ENCODE peak calls at places on chromosomes 5 and 9, in seven cellular contexts. One of them, this sample, is unnamed.

GRCh38 chr5:84403773-84404172 is 19.1 kb upstream of the EDIL3 start:
- DNase-seq in Calu3: no peak
- DNase-seq in fibroblast of mammary gland: peak
- DNase-seq in pancreas: no peak
- DNase-seq in cardiac fibroblast: peak
- DNase-seq in AG09319: no peak
- DNase-seq in GM13976: no peak
- DNase-seq in this sample: no peak

GRCh38 chr9:110066929-110067716 is 140.8 kb downstream of the C9orf152 start:
- DNase-seq in GM13976: no peak
- DNase-seq in cardiac fibroblast: peak
- DNase-seq in AG09319: no peak
- DNase-seq in fibroblast of mammary gland: peak
- DNase-seq in Calu3: no peak
- DNase-seq in pancreas: no peak
- DNase-seq in this sample: no peak

GRCh38 chr5:177132504-177133118 is 962 bp upstream of the NSD1 start:
- DNase-seq in GM13976: peak
- DNase-seq in cardiac fibroblast: no peak
- DNase-seq in Calu3: no peak
- DNase-seq in fibroblast of mammary gland: peak
- DNase-seq in AG09319: no peak
- DNase-seq in pancreas: no peak
- DNase-seq in this sample: peak

GRCh38 chr9:136849960-136850865 is 1.0 kb downstream of the PHPT1 start:
- DNase-seq in fibroblast of mammary gland: no peak
- DNase-seq in AG09319: no peak
- DNase-seq in cardiac fibroblast: no peak
- DNase-seq in GM13976: no peak
- DNase-seq in pancreas: no peak
- DNase-seq in Calu3: no peak
- DNase-seq in this sample: no peak

GRCh38 chr5:126594676-126595485 is at the start of gene ALDH7A1:
- DNase-seq in Calu3: peak
- DNase-seq in GM13976: peak
- DNase-seq in cardiac fibroblast: peak
- DNase-seq in fibroblast of mammary gland: peak
- DNase-seq in AG09319: peak
- DNase-seq in pancreas: peak
- DNase-seq in this sample: peak

GRCh38 chr9:34089311-34089710 is 37.2 kb downstream of the DCAF12 start:
- DNase-seq in GM13976: no peak
- DNase-seq in fibroblast of mammary gland: peak
- DNase-seq in AG09319: no peak
- DNase-seq in cardiac fibroblast: no peak
- DNase-seq in pancreas: no peak
- DNase-seq in Calu3: no peak
- DNase-seq in this sample: no peak

GRCh38 chr5:82351754-82352145 is 73.6 kb upstream of the RPS23 start:
- DNase-seq in GM13976: peak
- DNase-seq in fibroblast of mammary gland: peak
- DNase-seq in AG09319: no peak
- DNase-seq in pancreas: no peak
- DNase-seq in cardiac fibroblast: peak
- DNase-seq in Calu3: peak
- DNase-seq in this sample: peak

GRCh38 chr5:166962470-166962869 is 1329.0 kb upstream of the WWC1 start:
- DNase-seq in pancreas: no peak
- DNase-seq in GM13976: no peak
- DNase-seq in AG09319: no peak
- DNase-seq in fibroblast of mammary gland: no peak
- DNase-seq in cardiac fibroblast: no peak
- DNase-seq in Calu3: no peak
- DNase-seq in this sample: no peak

GRCh38 chr9:122168356-122168755 is 8.6 kb downstream of the MORN5 start:
- DNase-seq in cardiac fibroblast: no peak
- DNase-seq in pancreas: no peak
- DNase-seq in fibroblast of mammary gland: peak
- DNase-seq in Calu3: no peak
- DNase-seq in GM13976: no peak
- DNase-seq in AG09319: no peak
- DNase-seq in this sample: no peak

GRCh38 chr9:136147890-136148714 is 29.4 kb upstream of the TMEM250 start:
- DNase-seq in cardiac fibroblast: no peak
- DNase-seq in Calu3: no peak
- DNase-seq in GM13976: no peak
- DNase-seq in pancreas: no peak
- DNase-seq in AG09319: no peak
- DNase-seq in fibroblast of mammary gland: no peak
- DNase-seq in this sample: no peak

GRCh38 chr5:156042726-156043125 is 284.2 kb upstream of the SGCD start:
- DNase-seq in pancreas: no peak
- DNase-seq in fibroblast of mammary gland: no peak
- DNase-seq in GM13976: no peak
- DNase-seq in Calu3: no peak
- DNase-seq in cardiac fibroblast: no peak
- DNase-seq in AG09319: no peak
- DNase-seq in this sample: no peak

GRCh38 chr5:78467744-78468357 is 107.4 kb downstream of the SCAMP1 start:
- DNase-seq in GM13976: peak
- DNase-seq in cardiac fibroblast: peak
- DNase-seq in AG09319: peak
- DNase-seq in pancreas: no peak
- DNase-seq in fibroblast of mammary gland: peak
- DNase-seq in Calu3: no peak
- DNase-seq in this sample: peak

GRCh38 chr9:132006657-132007370 is 72.9 kb downstream of the MED27 start:
- DNase-seq in fibroblast of mammary gland: peak
- DNase-seq in GM13976: peak
- DNase-seq in pancreas: no peak
- DNase-seq in cardiac fibroblast: peak
- DNase-seq in AG09319: no peak
- DNase-seq in Calu3: no peak
- DNase-seq in this sample: peak

GRCh38 chr5:157998021-157998504 is 139.1 kb upstream of the CLINT1 start:
- DNase-seq in GM13976: no peak
- DNase-seq in fibroblast of mammary gland: peak
- DNase-seq in cardiac fibroblast: peak
- DNase-seq in pancreas: no peak
- DNase-seq in AG09319: no peak
- DNase-seq in Calu3: no peak
- DNase-seq in this sample: no peak

GRCh38 chr5:35855221-35855620 is 1.5 kb upstream of the IL7R start:
- DNase-seq in Calu3: no peak
- DNase-seq in AG09319: no peak
- DNase-seq in GM13976: no peak
- DNase-seq in fibroblast of mammary gland: no peak
- DNase-seq in cardiac fibroblast: no peak
- DNase-seq in pancreas: no peak
- DNase-seq in this sample: no peak

DNA sequence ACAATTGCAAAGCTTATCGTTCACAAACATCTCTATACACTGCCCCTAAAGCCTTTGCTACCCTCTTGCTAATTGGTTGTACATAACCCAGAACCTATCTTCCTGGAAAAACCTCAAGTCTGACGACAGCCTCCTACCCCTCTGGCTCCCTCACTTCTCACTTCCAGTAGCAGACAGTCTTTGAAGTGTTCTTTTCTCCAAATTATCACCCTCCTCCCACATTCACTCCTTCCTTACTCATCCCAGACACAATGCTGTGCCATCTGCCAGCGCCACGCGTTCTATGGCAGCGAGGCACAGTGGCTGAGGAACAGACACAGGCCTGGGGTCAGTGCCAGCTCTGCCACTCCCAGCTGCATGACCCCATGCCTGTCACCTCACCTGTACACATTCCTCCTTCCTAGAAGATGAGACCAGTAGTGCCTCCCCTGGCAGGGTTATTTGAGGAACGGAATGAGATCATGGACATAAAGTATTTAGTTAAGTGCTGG is 27.7 kb downstream of the CLTA start:
- DNase-seq in GM13976: no peak
- DNase-seq in pancreas: no peak
- DNase-seq in Calu3: no peak
- DNase-seq in cardiac fibroblast: no peak
- DNase-seq in fibroblast of mammary gland: no peak
- DNase-seq in AG09319: no peak
- DNase-seq in this sample: no peak
- TF ChIP-seq CTCF in GM13976: no peak
- TF ChIP-seq CTCF in pancreas: no peak
- TF ChIP-seq CTCF in Calu3: no peak
- TF ChIP-seq CTCF in cardiac fibroblast: no peak
- TF ChIP-seq CTCF in fibroblast of mammary gland: no peak
- TF ChIP-seq CTCF in AG09319: no peak
- TF ChIP-seq CTCF in this sample: no peak

DNA sequence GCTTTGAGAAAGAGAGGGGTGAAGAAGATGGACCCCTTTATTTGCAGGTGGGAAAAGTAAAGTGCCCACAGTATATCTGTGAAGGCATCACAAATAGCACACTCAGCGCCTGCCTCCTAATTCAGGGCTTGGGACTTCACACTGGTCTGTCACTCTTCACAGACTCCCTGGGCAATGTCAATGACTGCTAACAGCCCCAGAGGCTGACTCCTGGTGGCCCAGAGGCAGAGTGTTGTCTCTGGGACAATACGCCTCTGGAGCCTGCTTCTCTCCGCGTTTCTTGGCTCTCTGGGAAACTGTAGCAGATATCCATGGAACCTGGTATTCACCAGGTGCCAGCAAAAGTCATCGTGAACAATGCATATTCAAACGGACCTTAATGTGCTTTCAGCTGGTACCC is 198.3 kb upstream of the EFNA5 start:
- DNase-seq in fibroblast of mammary gland: no peak
- DNase-seq in cardiac fibroblast: no peak
- DNase-seq in GM13976: no peak
- DNase-seq in Calu3: no peak
- DNase-seq in AG09319: no peak
- DNase-seq in pancreas: no peak
- DNase-seq in this sample: no peak
- TF ChIP-seq CTCF in fibroblast of mammary gland: no peak
- TF ChIP-seq CTCF in cardiac fibroblast: no peak
- TF ChIP-seq CTCF in GM13976: no peak
- TF ChIP-seq CTCF in Calu3: no peak
- TF ChIP-seq CTCF in AG09319: no peak
- TF ChIP-seq CTCF in pancreas: no peak
- TF ChIP-seq CTCF in this sample: no peak

GRCh38 chr5:66171349-66172344 is 27.5 kb downstream of the SREK1 start:
- DNase-seq in GM13976: no peak
- DNase-seq in pancreas: no peak
- DNase-seq in AG09319: peak
- DNase-seq in fibroblast of mammary gland: peak
- DNase-seq in cardiac fibroblast: peak
- DNase-seq in Calu3: peak
- DNase-seq in this sample: peak

GRCh38 chr5:66170196-66170919 is 26.3 kb downstream of the SREK1 start:
- DNase-seq in GM13976: no peak
- DNase-seq in Calu3: no peak
- DNase-seq in pancreas: no peak
- DNase-seq in cardiac fibroblast: no peak
- DNase-seq in AG09319: no peak
- DNase-seq in fibroblast of mammary gland: peak
- DNase-seq in this sample: no peak

GRCh38 chr5:66169534-66169933 is 25.4 kb downstream of the SREK1 start:
- DNase-seq in cardiac fibroblast: no peak
- DNase-seq in GM13976: no peak
- DNase-seq in fibroblast of mammary gland: no peak
- DNase-seq in Calu3: no peak
- DNase-seq in pancreas: no peak
- DNase-seq in AG09319: no peak
- DNase-seq in this sample: no peak

GRCh38 chr5:66178799-66179198 is 34.7 kb downstream of the SREK1 start:
- DNase-seq in Calu3: no peak
- DNase-seq in AG09319: no peak
- DNase-seq in pancreas: no peak
- DNase-seq in GM13976: no peak
- DNase-seq in fibroblast of mammary gland: no peak
- DNase-seq in cardiac fibroblast: no peak
- DNase-seq in this sample: no peak

GRCh38 chr5:66174338-66174737 is 30.2 kb downstream of the SREK1 start:
- DNase-seq in fibroblast of mammary gland: peak
- DNase-seq in AG09319: no peak
- DNase-seq in cardiac fibroblast: peak
- DNase-seq in Calu3: no peak
- DNase-seq in pancreas: no peak
- DNase-seq in GM13976: no peak
- DNase-seq in this sample: no peak
- TF ChIP-seq CTCF in fibroblast of mammary gland: peak
- TF ChIP-seq CTCF in AG09319: peak
- TF ChIP-seq CTCF in cardiac fibroblast: peak
- TF ChIP-seq CTCF in Calu3: peak
- TF ChIP-seq CTCF in pancreas: no peak
- TF ChIP-seq CTCF in GM13976: no peak
- TF ChIP-seq CTCF in this sample: no peak

GRCh38 chr9:130640681-130641080 is 23.7 kb upstream of the PRDM12 start:
- DNase-seq in pancreas: no peak
- DNase-seq in GM13976: no peak
- DNase-seq in AG09319: no peak
- DNase-seq in Calu3: no peak
- DNase-seq in fibroblast of mammary gland: no peak
- DNase-seq in cardiac fibroblast: no peak
- DNase-seq in this sample: no peak
- TF ChIP-seq CTCF in pancreas: no peak
- TF ChIP-seq CTCF in GM13976: no peak
- TF ChIP-seq CTCF in AG09319: no peak
- TF ChIP-seq CTCF in Calu3: no peak
- TF ChIP-seq CTCF in fibroblast of mammary gland: no peak
- TF ChIP-seq CTCF in cardiac fibroblast: no peak
- TF ChIP-seq CTCF in this sample: no peak

DNA sequence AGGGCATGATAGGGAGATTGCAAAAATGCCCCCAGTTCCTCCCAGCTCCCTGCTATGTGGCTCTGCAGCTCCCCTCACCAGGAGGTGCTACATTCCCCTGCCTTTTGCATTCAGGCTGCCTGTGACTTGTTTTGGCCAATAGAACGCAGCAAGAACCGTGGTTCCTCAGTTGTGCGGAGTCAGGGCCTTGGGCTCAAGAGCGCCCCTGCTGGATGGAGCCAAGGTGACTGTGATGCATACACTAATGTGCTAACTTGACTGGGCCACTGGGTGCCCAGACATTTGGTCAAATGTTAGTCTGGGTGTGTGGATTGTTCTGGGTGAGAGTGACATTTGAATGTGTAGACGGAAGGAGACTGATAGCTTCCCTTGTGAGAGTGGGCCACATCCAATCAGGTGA is 123.3 kb upstream of the MVB12B start:
- DNase-seq in pancreas: no peak
- DNase-seq in cardiac fibroblast: no peak
- DNase-seq in fibroblast of mammary gland: no peak
- DNase-seq in AG09319: no peak
- DNase-seq in Calu3: no peak
- DNase-seq in GM13976: no peak
- DNase-seq in this sample: no peak
- TF ChIP-seq CTCF in pancreas: no peak
- TF ChIP-seq CTCF in cardiac fibroblast: no peak
- TF ChIP-seq CTCF in fibroblast of mammary gland: peak
- TF ChIP-seq CTCF in AG09319: no peak
- TF ChIP-seq CTCF in Calu3: no peak
- TF ChIP-seq CTCF in GM13976: no peak
- TF ChIP-seq CTCF in this sample: peak

This sample was measured in GM20000.